ENCODE peak calls at places on chromosome 11, in ten cellular contexts. N is aorta, I is A549, L is KBM-7, R is epithelial cell of esophagus, B is MM.1S, P is amygdala, M is pulmonary artery endothelial cell, E is DND-41, G is anterior cingulate cortex. K is an unnamed sample.

GRCh38 chr11:111148116-111148515 is 97.4 kb upstream of the POU2AF2 start:
- DNase-seq in N (no peak), I (no peak), L (no peak), R (peak; percentile 83), B (no peak), P (no peak), M (no peak), E (no peak), G (no peak), K (no peak)

GRCh38 chr11:41306435-41306834 is 153.0 kb downstream of the LRRC4C start:
- DNase-seq in N (no peak), I (no peak), L (no peak), R (no peak), B (no peak), P (no peak), M (no peak), E (no peak), G (no peak), K (no peak)

GRCh38 chr11:66341502-66342126 is 3.3 kb downstream of the BRMS1 start:
- DNase-seq in N (no peak), I (no peak), L (no peak), R (no peak), B (no peak), P (no peak), M (no peak), E (no peak), G (no peak), K (no peak)

GRCh38 chr11:8328848-8329330 is 65.2 kb upstream of the LMO1 start:
- DNase-seq in N (peak; percentile 82), I (peak; percentile 88), L (peak; percentile 68), R (peak; percentile 91), B (peak; percentile 73), P (peak; percentile 59), M (peak; percentile 26), E (peak; percentile 65), G (peak; percentile 44), K (peak; percentile 90)

GRCh38 chr11:117621226-117621625 is 175.8 kb downstream of the DSCAML1 start:
- DNase-seq in N (no peak), I (peak; percentile 20), L (peak; percentile 43), R (peak; percentile 2), B (no peak), P (no peak), M (no peak), E (peak; percentile 20), G (no peak), K (no peak)

GRCh38 chr11:11157201-11157600 is 195.8 kb downstream of the CSNK2A3 start:
- DNase-seq in N (no peak), I (peak; percentile 37), L (peak; percentile 47), R (peak; percentile 48), B (peak; percentile 58), P (no peak), M (no peak), E (peak; percentile 31), G (no peak), K (no peak)

GRCh38 chr11:122189259-122189658 is 73.2 kb upstream of the BLID start:
- DNase-seq in N (no peak), I (peak; percentile 82), L (no peak), R (peak; percentile 93), B (no peak), P (no peak), M (peak; percentile 94), E (no peak), G (no peak), K (no peak)

GRCh38 chr11:16226245-16226644 is 130.1 kb downstream of the SOX6 start:
- DNase-seq in N (no peak), I (peak; percentile 84), L (no peak), R (peak; percentile 84), B (peak; percentile 36), P (no peak), M (peak; percentile 3), E (no peak), G (no peak), K (no peak)

GRCh38 chr11:1842149-1843097 is 3.6 kb downstream of the TNNI2 start:
- DNase-seq in N (peak; percentile 52), I (no peak), L (no peak), R (no peak), B (no peak), P (no peak), M (no peak), E (no peak), G (no peak), K (no peak)